ENCODE peak calls at places on chromosomes 7 and 10, in nine cellular contexts. J is SK-N-SH, Q is psoas muscle, S is GM12878, R is fibroblast of lung, G is HepG2, Y is adipocyte, X is adrenal gland, H is body of pancreas. Z is an unnamed sample.

GRCh38 chr10:110382695-110383094 is 78.0 kb upstream of the SMNDC1 start:
- DNase-seq in X (no peak), H (no peak), Q (no peak), R (no peak), G (no peak), S (no peak), J (no peak), Y (no peak), Z (no peak)

GRCh38 chr7:90708841-90709317 is 112.8 kb downstream of the CDK14 start:
- DNase-seq in R (no peak), H (peak; percentile 83), S (peak; percentile 67), X (no peak), G (peak; percentile 43), J (no peak), Q (no peak), Y (no peak), Z (peak; percentile 7)

GRCh38 chr10:86346794-86347665 is 19.6 kb downstream of the GRID1 start:
- DNase-seq in X (no peak), Y (no peak), J (no peak), G (no peak), S (no peak), R (no peak), Q (no peak), H (no peak), Z (no peak)

GRCh38 chr10:75662715-75663114 is 231.3 kb downstream of the LRMDA start:
- DNase-seq in X (peak; percentile 85), H (peak; percentile 60), Q (no peak), Y (no peak), G (no peak), J (no peak), S (no peak), R (peak; percentile 98), Z (no peak)

GRCh38 chr7:6258440-6259182 is 13.8 kb downstream of the CYTH3 start:
- DNase-seq in Q (no peak), S (no peak), Y (peak; percentile 93), X (no peak), R (peak; percentile 88), G (no peak), H (no peak), J (no peak), Z (no peak)

GRCh38 chr10:506451-507354 is 182.8 kb downstream of the DIP2C start:
- DNase-seq in R (no peak), Q (peak; percentile 41), X (no peak), J (no peak), H (no peak), Y (no peak), G (no peak), S (no peak), Z (peak; percentile 58)

GRCh38 chr10:16867556-16867955 is 50.3 kb upstream of the RSU1 start:
- DNase-seq in S (no peak), H (no peak), R (peak; percentile 43), J (no peak), X (no peak), G (no peak), Y (peak; percentile 61), Q (no peak), Z (peak; percentile 13)

GRCh38 chr10:22674215-22674930 is 40.0 kb downstream of the PIP4K2A start:
- DNase-seq in J (no peak), R (no peak), X (no peak), Q (no peak), G (no peak), H (no peak), Y (no peak), S (no peak), Z (no peak)

GRCh38 chr10:59283456-59284082 is 78.8 kb downstream of the FAM13C start:
- DNase-seq in H (no peak), Q (peak; percentile 54), S (no peak), G (no peak), J (peak; percentile 58), R (peak; percentile 49), X (no peak), Y (peak; percentile 1), Z (no peak)

GRCh38 chr10:89163265-89163995 is 43.7 kb downstream of the CH25H start:
- DNase-seq in Y (no peak), H (peak; percentile 56), J (no peak), Q (peak; percentile 46), S (peak; percentile 76), R (peak; percentile 56), X (peak; percentile 66), G (no peak), Z (no peak)

GRCh38 chr10:24153537-24153936 is 55.4 kb upstream of the KIAA1217 start:
- DNase-seq in Q (no peak), S (no peak), X (no peak), H (no peak), J (peak; percentile 39), G (no peak), R (no peak), Y (no peak), Z (no peak)

GRCh38 chr10:31762306-31762705 is 166.3 kb downstream of the ARHGAP12 start:
- DNase-seq in G (no peak), Y (peak; percentile 57), Q (no peak), S (no peak), J (no peak), H (no peak), X (no peak), R (no peak), Z (no peak)

GRCh38 chr10:31759124-31759798 is 169.4 kb downstream of the ARHGAP12 start:
- DNase-seq in J (peak; percentile 68), G (peak; percentile 83), Q (peak; percentile 71), S (no peak), H (peak; percentile 91), X (peak; percentile 90), Y (peak; percentile 57), R (peak; percentile 62), Z (peak; percentile 81)

GRCh38 chr10:31760674-31761081 is 168.0 kb downstream of the ARHGAP12 start:
- DNase-seq in R (no peak), Y (no peak), X (peak; percentile 76), G (no peak), Q (no peak), S (no peak), J (no peak), H (no peak), Z (no peak)

GRCh38 chr10:31759816-31760626 is 168.6 kb downstream of the ARHGAP12 start:
- DNase-seq in X (peak; percentile 99), G (peak; percentile 85), Y (peak; percentile 99), Q (peak; percentile 96), J (peak; percentile 99), R (peak; percentile 98), S (peak; percentile 77), H (peak; percentile 99), Z (peak; percentile 99)

GRCh38 chr10:31761156-31761555 is 167.5 kb downstream of the ARHGAP12 start:
- DNase-seq in S (no peak), X (no peak), R (peak; percentile 52), H (no peak), G (no peak), J (no peak), Y (peak; percentile 49), Q (no peak), Z (no peak)
- H3K4me3 ChIP-seq in S (no peak overlapping the region), X (no peak overlapping the region), R (no peak overlapping the region), H (no peak overlapping the region), G (no peak overlapping the region), J (no peak overlapping the region), Y (no peak overlapping the region), Q (no peak overlapping the region), Z (no peak overlapping the region)

DNA sequence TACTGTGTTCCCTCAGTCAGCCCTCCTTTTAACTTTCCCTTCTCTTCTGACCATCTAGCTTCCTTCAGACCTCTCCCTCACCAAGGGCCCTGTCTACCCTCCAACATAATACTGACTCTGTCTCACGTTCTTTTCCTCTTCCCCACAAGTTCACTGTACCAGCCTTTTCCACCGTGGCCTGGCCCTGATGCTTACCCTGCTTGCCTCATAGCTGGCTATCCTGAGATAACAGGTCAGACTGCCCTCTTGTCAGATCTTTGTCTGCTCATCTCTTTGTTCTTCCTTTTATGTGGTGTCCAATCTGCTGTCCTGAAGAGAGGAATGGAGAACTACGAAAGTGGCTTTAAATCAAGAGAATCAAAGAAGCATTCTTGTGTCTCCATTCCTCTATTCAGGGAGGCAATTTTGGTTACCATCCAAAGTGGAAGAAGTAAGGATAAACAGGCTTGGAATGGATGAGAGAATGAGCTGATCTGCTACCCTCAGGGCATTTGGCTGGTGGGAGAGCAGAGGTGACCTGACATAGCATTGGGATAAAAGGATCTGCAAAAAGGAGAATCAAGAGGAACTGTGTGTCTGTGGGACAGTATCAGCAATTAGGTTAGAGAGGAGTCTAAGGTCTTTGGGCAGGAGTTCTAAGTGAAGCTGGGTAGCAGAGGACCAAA is 8.1 kb downstream of the BTAF1 start:
- DNase-seq in R (no peak), G (no peak), X (no peak), Y (peak; percentile 29), S (no peak), H (no peak), Q (no peak), J (no peak), Z (no peak)
- H3K36me3 ChIP-seq in R (peaks cover 2% of the 10 kb centered on the region), G (peaks cover 14% of the 10 kb centered on the region), X (peaks cover 12% of the 10 kb centered on the region), Y (peaks cover 28% of the 10 kb centered on the region), S (peaks cover 9% of the 10 kb centered on the region), H (peaks cover 4% of the 10 kb centered on the region), Q (peaks cover 35% of the 10 kb centered on the region), J (peaks cover 47% of the 10 kb centered on the region), Z (peaks cover 8% of the 10 kb centered on the region)

GRCh38 chr7:110804501-110804900 is 286.4 kb upstream of the LRRN3 start:
- DNase-seq in Q (no peak), S (no peak), R (no peak), J (no peak), Y (no peak), H (no peak), G (no peak), X (no peak), Z (peak; percentile 0)
- H3K4me3 ChIP-seq in Q (no peak overlapping the region), S (no peak overlapping the region), R (no peak overlapping the region), J (no peak overlapping the region), Y (no peak overlapping the region), H (no peak overlapping the region), G (no peak overlapping the region), X (no peak overlapping the region), Z (no peak overlapping the region)

GRCh38 chr7:26187380-26188290 is 12.9 kb downstream of the HNRNPA2B1 start:
- DNase-seq in H (no peak), Q (no peak), G (no peak), Y (no peak), J (no peak), R (no peak), X (no peak), S (no peak), Z (no peak)

GRCh38 chr7:26188291-26188999 is 12.1 kb downstream of the HNRNPA2B1 start:
- DNase-seq in X (no peak), Q (no peak), S (no peak), R (no peak), G (no peak), H (no peak), Y (no peak), J (no peak), Z (peak; percentile 17)

GRCh38 chr7:26189697-26190096 is 10.8 kb downstream of the HNRNPA2B1 start:
- DNase-seq in H (no peak), J (no peak), S (no peak), X (no peak), G (no peak), R (no peak), Q (no peak), Y (no peak), Z (no peak)

GRCh38 chr7:26190417-26190869 is 10.1 kb downstream of the HNRNPA2B1 start:
- DNase-seq in S (no peak), R (no peak), X (no peak), J (no peak), Y (no peak), H (no peak), Q (no peak), G (no peak), Z (no peak)

DNA sequence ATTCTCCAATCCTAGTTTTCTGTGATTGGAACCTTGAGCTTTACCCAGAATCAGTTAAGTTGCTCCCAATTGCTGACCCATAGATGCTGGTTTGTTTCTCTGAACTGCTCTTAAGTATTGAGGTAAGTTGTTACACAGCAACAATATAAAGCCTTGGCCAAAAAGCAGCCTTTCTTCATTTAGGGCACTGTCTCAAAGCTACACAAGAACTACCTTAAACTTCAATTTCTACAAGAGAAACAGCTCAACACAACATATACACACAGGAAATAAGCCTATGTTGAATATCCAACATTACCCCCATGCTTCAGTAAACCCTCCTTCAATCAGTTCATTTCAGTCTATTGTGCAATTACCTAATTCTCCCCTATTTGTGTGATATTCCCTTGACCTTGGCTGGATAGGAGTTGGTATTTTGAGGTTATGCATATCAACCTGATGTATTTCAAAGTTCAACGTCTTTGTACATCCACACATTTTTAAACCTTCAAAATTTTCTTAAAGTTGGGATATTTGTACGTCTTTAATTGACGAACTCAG is 11.5 kb downstream of the HNRNPA2B1 start:
- DNase-seq in G (no peak), R (no peak), S (no peak), X (no peak), Y (no peak), H (no peak), Q (no peak), J (no peak), Z (no peak)
- H3K36me3 ChIP-seq in G (peaks cover 13% of the 10 kb centered on the region), R (peaks cover 14% of the 10 kb centered on the region), S (peaks cover 5% of the 10 kb centered on the region), X (peaks cover 64% of the 10 kb centered on the region), Y (peaks cover 80% of the 10 kb centered on the region), H (peaks cover 55% of the 10 kb centered on the region), Q (peaks cover 93% of the 10 kb centered on the region), J (peaks cover 93% of the 10 kb centered on the region), Z (peaks cover 39% of the 10 kb centered on the region)